ENCODE peak calls at places on chromosomes 3 and 15, in five cellular contexts. Y is OCI-LY7; U is NT2/D1; A is naive thymus-derived CD4-positive, alpha-beta T cell; V is lower lobe of right lung. N is an unnamed sample.

GRCh38 chr3:23696842-23697241 is 108.9 kb upstream of the UBE2E1 start:
- DNase-seq in Y (no peak), U (no peak), A (no peak), V (no peak), N (no peak)

GRCh38 chr3:6622260-6622659 is 238.7 kb upstream of the GRM7 start:
- DNase-seq in Y (no peak), U (no peak), A (no peak), V (no peak), N (no peak)

GRCh38 chr15:55250392-55250791 is 39.2 kb downstream of the RAB27A start:
- DNase-seq in Y (no peak), U (no peak), A (no peak), V (no peak), N (no peak)

GRCh38 chr15:96171842-96172241 is 158.7 kb upstream of the NR2F2 start:
- DNase-seq in Y (no peak), U (no peak), A (no peak), V (no peak), N (no peak)

GRCh38 chr3:161420746-161421145 is 49.4 kb upstream of the SPTSSB start:
- DNase-seq in Y (no peak), U (peak; percentile 50), A (no peak), V (no peak), N (no peak)

GRCh38 chr15:33200903-33201302 is 6.4 kb upstream of the FMN1 start:
- DNase-seq in Y (no peak), U (no peak), A (no peak), V (no peak), N (no peak)

GRCh38 chr3:39126532-39127071 is 19.1 kb downstream of the TTC21A start:
- DNase-seq in Y (peak; percentile 48), U (no peak), A (no peak), V (peak; percentile 52), N (peak; percentile 67)

GRCh38 chr3:157789162-157789561 is 285.9 kb upstream of the VEPH1 start:
- DNase-seq in Y (no peak), U (no peak), A (no peak), V (no peak), N (no peak)

GRCh38 chr3:157368171-157368570 is 68.5 kb upstream of the PTX3 start:
- DNase-seq in Y (no peak), U (no peak), A (no peak), V (no peak), N (no peak)

GRCh38 chr3:119409844-119410243 is 53.6 kb downstream of the TMEM39A start:
- DNase-seq in Y (no peak), U (no peak), A (no peak), V (no peak), N (no peak)

GRCh38 chr3:48503406-48504050 is 446 bp downstream of the SHISA5 start:
- DNase-seq in Y (no peak), U (peak; percentile 25), A (no peak), V (peak; percentile 53), N (peak; percentile 46)

GRCh38 chr15:98718426-98719168 is 70.3 kb downstream of the IGF1R start:
- DNase-seq in Y (no peak), U (no peak), A (no peak), V (no peak), N (no peak)

GRCh38 chr3:79521221-79521848 is 246.5 kb downstream of the ROBO1 start:
- DNase-seq in Y (peak; percentile 39), U (peak; percentile 13), A (no peak), V (no peak), N (no peak)

GRCh38 chr3:25661694-25662455 is 2.8 kb downstream of the TOP2B start:
- DNase-seq in Y (peak; percentile 65), U (no peak), A (no peak), V (no peak), N (no peak)
- H3K4me3 ChIP-seq in Y (peak overlapping the region; percentile 90), U (no peak overlapping the region), A (no peak overlapping the region), V (peak overlapping the region; percentile 82), N (peak overlapping the region; percentile 76)

GRCh38 chr3:129611446-129611800 is 4.9 kb upstream of the PLXND1 start:
- DNase-seq in Y (no peak), U (no peak), A (no peak), V (no peak), N (no peak)
- H3K4me1 ChIP-seq in Y (no peaks in the 10 kb centered on the region), U (peaks cover 32% of the 10 kb centered on the region), A (peaks cover 6% of the 10 kb centered on the region), V (peaks cover 84% of the 10 kb centered on the region), N (peaks cover 95% of the 10 kb centered on the region)

DNA sequence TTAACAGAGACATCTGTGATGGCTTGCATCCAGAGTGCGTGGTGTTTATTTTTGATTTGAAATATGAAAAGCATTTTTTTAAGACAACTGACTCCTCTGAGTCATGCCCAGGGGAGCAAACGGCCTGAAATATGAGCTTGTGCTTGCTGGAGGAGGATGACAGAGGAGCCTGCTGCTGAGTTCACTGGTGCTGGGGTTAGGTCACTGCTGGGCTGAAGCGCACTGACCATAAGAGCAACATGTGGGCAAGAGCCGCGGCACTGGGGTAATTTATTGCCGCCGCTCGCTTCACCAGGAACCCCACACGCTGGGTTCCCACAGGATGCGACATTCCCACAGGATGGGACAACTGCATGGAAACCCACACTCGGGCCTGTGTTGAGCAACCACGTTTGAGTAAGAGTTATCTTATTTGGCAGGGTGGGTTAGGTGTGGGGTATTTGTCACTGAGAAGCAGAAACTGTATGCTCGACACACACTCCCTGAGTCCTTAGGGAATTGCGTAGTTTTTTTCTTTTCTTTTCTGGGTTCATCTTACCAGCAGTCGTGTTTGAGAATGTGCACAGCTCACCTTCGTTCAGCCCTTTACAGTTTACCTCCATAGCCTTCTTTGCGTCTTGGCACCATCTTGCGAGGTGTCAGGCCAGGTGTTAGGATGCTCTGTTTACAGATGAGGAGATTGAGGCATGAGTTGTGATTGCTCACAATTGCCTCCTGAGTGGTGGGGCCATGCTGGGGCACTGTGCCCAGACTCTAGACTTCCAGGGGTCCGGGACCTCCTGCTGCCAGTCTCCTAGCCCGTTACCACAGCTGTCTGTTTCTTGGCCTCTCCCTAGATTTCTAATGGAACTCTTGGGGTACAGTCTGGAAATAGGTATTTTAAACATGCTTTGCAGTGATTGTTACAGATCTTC is 60.4 kb downstream of the SMAD3 start:
- DNase-seq in Y (no peak), U (no peak), A (no peak), V (no peak), N (peak; percentile 84)
- H3K4me3 ChIP-seq in Y (no peak overlapping the region), U (no peak overlapping the region), A (no peak overlapping the region), V (no peak overlapping the region), N (no peak overlapping the region)

DNA sequence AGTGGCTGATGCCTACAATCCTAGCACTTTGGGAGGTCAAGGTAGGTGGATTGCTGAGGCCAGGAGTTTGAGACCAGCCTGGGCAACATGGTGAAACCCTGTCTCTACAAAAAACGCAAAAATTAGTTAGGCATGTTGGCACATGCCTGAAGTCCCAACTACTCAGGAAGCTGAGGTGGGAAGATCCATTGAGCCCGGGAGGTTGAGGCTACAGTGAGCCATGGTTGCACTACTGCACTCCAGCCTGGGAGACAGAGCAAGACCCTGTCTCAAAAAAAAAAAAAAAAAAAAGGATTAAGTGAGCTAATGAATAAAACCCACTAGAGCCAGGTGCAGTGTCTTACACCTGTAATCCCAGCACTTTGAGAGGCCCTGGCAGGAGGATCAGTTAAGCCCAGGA is 6.7 kb upstream of the SEC11A start:
- DNase-seq in Y (no peak), U (no peak), A (no peak), V (no peak), N (no peak)
- H3K4me1 ChIP-seq in Y (peaks cover 50% of the 10 kb centered on the region), U (no peaks in the 10 kb centered on the region), A (peaks cover 22% of the 10 kb centered on the region), V (peaks cover 25% of the 10 kb centered on the region), N (no peaks in the 10 kb centered on the region)

GRCh38 chr3:32493437-32494414 is 8.9 kb downstream of the CMTM6 start:
- DNase-seq in Y (no peak), U (no peak), A (no peak), V (no peak), N (no peak)
- H3K4me3 ChIP-seq in Y (no peak overlapping the region), U (no peak overlapping the region), A (no peak overlapping the region), V (no peak overlapping the region), N (no peak overlapping the region)

DNA sequence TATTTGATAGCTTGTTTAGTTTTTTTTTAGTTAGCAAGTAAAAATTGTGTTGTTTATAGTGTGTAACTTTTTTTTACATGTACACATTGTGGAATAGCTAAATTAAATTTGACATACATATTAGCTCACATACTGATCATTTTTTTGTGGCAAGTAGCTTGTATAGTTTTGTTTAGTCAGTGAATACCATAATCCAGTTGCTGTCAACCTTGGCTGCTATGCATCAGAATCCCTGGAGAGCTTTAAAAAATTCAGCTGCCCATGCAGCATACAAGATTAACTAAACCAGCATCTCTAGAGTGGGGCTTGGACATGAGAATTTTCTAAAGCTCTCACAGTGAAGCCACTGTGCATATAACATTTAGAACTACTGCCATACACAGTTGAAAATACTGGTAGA is 54.0 kb downstream of the TMOD3 start:
- DNase-seq in Y (no peak), U (no peak), A (no peak), V (no peak), N (no peak)
- H3K4me1 ChIP-seq in Y (peaks cover 3% of the 10 kb centered on the region), U (no peaks in the 10 kb centered on the region), A (no peaks in the 10 kb centered on the region), V (peaks cover 52% of the 10 kb centered on the region), N (no peaks in the 10 kb centered on the region)

N was measured in heart right ventricle.